ENCODE peak calls at places on chromosomes 13 and 19, in ten cellular contexts. F is Calu3, H is T1000, N is PC-3, R is GM23338, G is NCI-H774, D is kidney tubule cell, Y is progenitor cell of endocrine pancreas, P is cardiac fibroblast, I is brain microvascular endothelial cell. A is an unnamed sample.
A peak's percentile ranks its signal among the peaks of the same experiment; 100 is the strongest.

GRCh38 chr19:10230155-10230903 is 802 bp downstream of the S1PR2 start:
- DNase-seq in F (peak; percentile 15), H (no peak), N (no peak), R (peak; percentile 87), G (no peak), D (no peak), Y (peak; percentile 63), P (no peak), I (no peak), A (no peak)

GRCh38 chr13:43484432-43485225 is 302.1 kb downstream of the ENOX1 start:
- DNase-seq in F (no peak), H (no peak), N (no peak), R (no peak), G (no peak), D (no peak), Y (no peak), P (no peak), I (no peak), A (no peak)

GRCh38 chr19:52229524-52229923 is 39.7 kb downstream of the PPP2R1A start:
- DNase-seq in F (no peak), H (no peak), N (no peak), R (no peak), G (no peak), D (no peak), Y (no peak), P (no peak), I (no peak), A (no peak)

GRCh38 chr13:111115841-111116500 is 861 bp downstream of the ARHGEF7 start:
- DNase-seq in F (no peak), H (peak; percentile 66), N (peak; percentile 42), R (peak; percentile 52), G (no peak), D (peak; percentile 6), Y (no peak), P (peak; percentile 77), I (peak; percentile 86), A (peak; percentile 20)

GRCh38 chr13:81106348-81106747 is 765.4 kb upstream of the SPRY2 start:
- DNase-seq in F (no peak), H (no peak), N (no peak), R (no peak), G (no peak), D (no peak), Y (no peak), P (no peak), I (no peak), A (no peak)

GRCh38 chr19:17266589-17266974 is 661 bp upstream of the BABAM1 start:
- DNase-seq in F (no peak), H (no peak), N (no peak), R (peak; percentile 38), G (no peak), D (no peak), Y (no peak), P (no peak), I (no peak), A (no peak)

GRCh38 chr19:30448386-30449130 is 76.4 kb downstream of the ZNF536 start:
- DNase-seq in F (no peak), H (no peak), N (no peak), R (no peak), G (no peak), D (no peak), Y (no peak), P (no peak), I (no peak), A (peak; percentile 18)

GRCh38 chr19:7293795-7294570 is at the start of gene INSR:
- DNase-seq in F (peak; percentile 78), H (peak; percentile 71), N (peak; percentile 94), R (peak; percentile 93), G (peak; percentile 80), D (peak; percentile 90), Y (peak; percentile 81), P (peak; percentile 90), I (peak; percentile 62), A (peak; percentile 90)

GRCh38 chr19:50496189-50497029 is 14.6 kb downstream of the JOSD2 start:
- DNase-seq in F (peak; percentile 85), H (no peak), N (no peak), R (peak; percentile 59), G (no peak), D (no peak), Y (no peak), P (no peak), I (no peak), A (no peak)

GRCh38 chr19:13089139-13089856 is 13.4 kb downstream of the LYL1 start:
- DNase-seq in F (no peak), H (no peak), N (peak; percentile 43), R (peak; percentile 89), G (no peak), D (peak; percentile 29), Y (no peak), P (no peak), I (no peak), A (peak; percentile 19)